ENCODE peak calls at places on chromosomes 1 and 21, in four cellular contexts. G is upper lobe of right lung; T is tibial nerve; O is CD8-positive, alpha-beta T cell. F is an unnamed sample.

GRCh38 chr1:200139661-200140250 is 112.2 kb downstream of the NR5A2 start:
- DNase-seq in G (no peak), T (no peak), O (peak; percentile 15), F (no peak)

GRCh38 chr1:87902830-87903614 is 574.3 kb downstream of the LMO4 start:
- DNase-seq in T (no peak), G (no peak), O (no peak), F (no peak)

GRCh38 chr21:44870748-44871495 is 2.6 kb downstream of the PTTG1IP start:
- DNase-seq in T (peak; percentile 28), O (peak; percentile 49), G (peak; percentile 67), F (peak; percentile 83)

GRCh38 chr1:201904579-201904978 is 15.9 kb downstream of the SHISA4 start:
- DNase-seq in O (no peak), G (no peak), T (peak; percentile 47), F (no peak)

GRCh38 chr1:65062339-65062738 is 85.7 kb upstream of the AK4 start:
- DNase-seq in G (no peak), T (no peak), O (no peak), F (no peak)

GRCh38 chr21:42621828-42622199 is 31.6 kb upstream of the PDE9A start:
- DNase-seq in O (no peak), T (no peak), G (peak; percentile 8), F (no peak)

GRCh38 chr1:227781314-227781930 is 34.1 kb upstream of the PRSS38 start:
- DNase-seq in G (no peak), O (no peak), T (no peak), F (no peak)

GRCh38 chr21:45105906-45106485 is 31.6 kb downstream of the ADARB1 start:
- DNase-seq in G (no peak), T (no peak), O (no peak), F (no peak)

GRCh38 chr1:205504311-205505075 is at the start of gene CDK18:
- DNase-seq in T (peak; percentile 15), G (peak; percentile 96), O (peak; percentile 37), F (peak; percentile 26)

GRCh38 chr1:30418426-30419245 is 304.7 kb downstream of the MATN1 start:
- DNase-seq in T (peak; percentile 1), O (no peak), G (peak; percentile 18), F (no peak)

GRCh38 chr1:212514782-212515181 is 82.1 kb downstream of the NENF start:
- DNase-seq in T (no peak), O (no peak), G (no peak), F (no peak)

GRCh38 chr21:46500224-46500861 is 41.7 kb downstream of the DIP2A start:
- DNase-seq in O (no peak), T (no peak), G (no peak), F (no peak)

GRCh38 chr1:174519845-174520244 is 72.1 kb downstream of the GPR52 start:
- DNase-seq in G (no peak), T (no peak), O (no peak), F (no peak)

GRCh38 chr1:94792473-94792875 is 27.7 kb upstream of the SLC44A3 start:
- DNase-seq in O (no peak), G (no peak), T (no peak), F (no peak)

GRCh38 chr21:33512481-33512880 is 21.0 kb upstream of the DNAJC28 start:
- DNase-seq in G (no peak), T (no peak), O (no peak), F (no peak)

GRCh38 chr1:89878256-89878655 is 57.4 kb downstream of the LRRC8D start:
- DNase-seq in T (no peak), G (no peak), O (no peak), F (peak; percentile 34)
- H3K36me3 ChIP-seq in T (no peaks in the 10 kb centered on the region), G (no peaks in the 10 kb centered on the region), O (no peaks in the 10 kb centered on the region), F (no peaks in the 10 kb centered on the region)

DNA sequence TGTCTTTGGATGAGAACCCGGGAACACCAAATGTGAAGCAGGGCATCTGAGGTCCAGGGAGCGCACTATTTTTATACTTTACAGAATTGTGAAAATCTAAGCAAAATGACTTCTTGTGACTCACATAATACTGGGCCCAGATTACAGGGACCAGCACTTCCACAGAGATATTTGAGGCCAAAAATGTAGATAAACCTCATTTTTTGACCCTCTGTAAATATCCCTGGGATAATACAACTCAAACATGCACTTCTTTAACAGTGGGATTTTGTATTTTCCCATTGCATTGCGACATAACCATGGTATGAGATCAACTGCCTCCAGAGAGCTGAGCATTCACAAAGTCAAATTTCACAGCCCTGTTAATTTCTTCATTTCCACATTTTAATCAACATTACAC is 289.4 kb upstream of the ADGRL4 start:
- DNase-seq in O (no peak), G (no peak), T (peak; percentile 6), F (no peak)
- H3K27ac ChIP-seq in O (no peak overlapping the region), G (no peak overlapping the region), T (no peak overlapping the region), F (no peak overlapping the region)

DNA sequence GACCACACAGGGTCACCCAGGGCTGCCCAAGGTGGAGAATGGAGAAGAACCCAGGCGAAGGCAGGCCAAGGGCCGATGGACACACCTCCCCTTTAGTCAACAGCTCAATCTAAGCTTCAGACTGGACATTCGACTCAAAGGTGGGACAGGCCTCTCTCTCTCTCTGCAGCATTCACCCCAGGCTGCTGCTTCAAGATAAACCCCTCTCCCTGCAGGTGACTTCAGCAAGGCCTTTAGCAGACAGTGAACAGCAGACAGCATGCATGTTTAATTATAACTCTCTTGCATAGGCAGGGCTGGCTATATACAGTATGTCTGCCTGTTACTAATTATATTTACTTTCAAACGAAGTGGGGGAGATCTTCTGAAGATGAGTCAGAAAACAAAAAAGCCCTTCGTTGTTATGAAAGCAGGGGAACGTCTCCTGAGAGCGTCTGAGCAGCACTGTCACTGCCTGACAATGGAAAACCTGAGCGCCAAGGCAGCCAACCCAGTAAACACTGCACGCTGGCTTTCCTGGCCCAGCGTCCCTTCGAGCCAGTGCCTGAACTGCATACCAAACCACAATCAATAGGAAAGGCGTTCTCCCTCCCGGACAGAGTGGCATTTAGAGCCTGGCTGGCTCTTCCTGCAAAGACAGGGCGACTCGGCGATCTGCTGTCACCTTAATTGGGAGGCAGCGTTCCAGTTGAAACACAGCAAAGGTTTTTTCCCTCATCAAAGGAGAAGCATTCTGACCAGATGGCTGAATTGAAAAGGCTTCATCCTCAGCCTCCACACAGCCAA is 54.1 kb downstream of the TOMM20 start:
- DNase-seq in G (no peak), O (peak; percentile 20), T (no peak), F (no peak)
- H3K4me3 ChIP-seq in G (peak overlapping the region; percentile 7), O (no peak overlapping the region), T (no peak overlapping the region), F (peak overlapping the region; percentile 32)

GRCh38 chr1:53799141-53799540 is 39.0 kb downstream of the NDC1 start:
- DNase-seq in O (no peak), G (no peak), T (no peak), F (no peak)
- H3K36me3 ChIP-seq in O (peaks cover 7% of the 10 kb centered on the region), G (peaks cover 14% of the 10 kb centered on the region), T (peaks cover 12% of the 10 kb centered on the region), F (peaks cover 11% of the 10 kb centered on the region)

F was measured in gastrocnemius medialis.